ENCODE peak calls at places on chromosomes 12 and 14, in five cellular contexts. E is CD8-positive, alpha-beta T cell; M is Panc1; Z is neural progenitor cell; W is A673. Q is an unnamed sample.

GRCh38 chr12:42326466-42327226 is 679 bp downstream of the PPHLN1 start:
- DNase-seq in E (no peak), M (no peak), Z (peak; percentile 11), W (peak; percentile 14), Q (peak; percentile 24)

GRCh38 chr12:116141110-116141832 is 136.2 kb downstream of the MED13L start:
- DNase-seq in E (no peak), M (no peak), Z (no peak), W (peak; percentile 40), Q (no peak)

GRCh38 chr14:30020271-30020670 is 92.6 kb upstream of the PRKD1 start:
- DNase-seq in E (no peak), M (no peak), Z (no peak), W (no peak), Q (no peak)

GRCh38 chr14:98599082-98599481 is 672.9 kb downstream of the BCL11B start:
- DNase-seq in E (no peak), M (no peak), Z (no peak), W (peak; percentile 5), Q (no peak)

GRCh38 chr14:93316716-93317115 is 16.1 kb downstream of the BTBD7 start:
- DNase-seq in E (no peak), M (no peak), Z (no peak), W (no peak), Q (no peak)

GRCh38 chr12:58533652-58534051 is 386.7 kb downstream of the LRIG3 start:
- DNase-seq in E (no peak), M (no peak), Z (no peak), W (no peak), Q (no peak)

GRCh38 chr12:6963016-6963731 is 7.3 kb downstream of the PHB2 start:
- DNase-seq in E (no peak), M (no peak), Z (no peak), W (no peak), Q (no peak)

GRCh38 chr12:38399711-38400205 is 83.2 kb downstream of the ALG10B start:
- DNase-seq in E (no peak), M (no peak), Z (peak; percentile 38), W (peak; percentile 2), Q (no peak)

GRCh38 chr14:62209287-62209899 is 447.2 kb downstream of the SNAPC1 start:
- DNase-seq in E (no peak), M (no peak), Z (no peak), W (peak; percentile 73), Q (no peak)

GRCh38 chr12:116130431-116130830 is 147.1 kb downstream of the MED13L start:
- DNase-seq in E (no peak), M (no peak), Z (no peak), W (peak; percentile 63), Q (no peak)

GRCh38 chr14:67571275-67571990 is 28.6 kb downstream of the PIGH start:
- DNase-seq in E (peak; percentile 60), M (peak; percentile 30), Z (peak; percentile 77), W (peak; percentile 65), Q (peak; percentile 37)

GRCh38 chr14:106803379-106803778 is 1277.0 kb downstream of the TMEM121 start:
- DNase-seq in E (no peak), M (no peak), Z (no peak), W (no peak), Q (no peak)

GRCh38 chr14:36315159-36315853 is 5.1 kb downstream of the MBIP start:
- DNase-seq in E (no peak), M (no peak), Z (peak; percentile 9), W (no peak), Q (no peak)

GRCh38 chr12:124436366-124436765 is 131.0 kb downstream of the NCOR2 start:
- DNase-seq in E (no peak), M (no peak), Z (no peak), W (no peak), Q (no peak)

GRCh38 chr12:120369476-120370342 is 745 bp upstream of the MSI1 start:
- DNase-seq in E (no peak), M (no peak), Z (peak; percentile 37), W (no peak), Q (no peak)

GRCh38 chr14:64201296-64201695 is 92.9 kb downstream of the ESR2 start:
- DNase-seq in E (no peak), M (no peak), Z (no peak), W (no peak), Q (no peak)

GRCh38 chr14:23055621-23056256 is 1.6 kb downstream of the CDH24 start:
- DNase-seq in E (no peak), M (no peak), Z (no peak), W (no peak), Q (no peak)

GRCh38 chr12:87112946-87113345 is 856.8 kb upstream of the MGAT4C start:
- DNase-seq in E (no peak), M (no peak), Z (no peak), W (no peak), Q (no peak)

GRCh38 chr14:69845787-69846186 is 33.4 kb upstream of the SMOC1 start:
- DNase-seq in E (no peak), M (no peak), Z (no peak), W (no peak), Q (no peak)

GRCh38 chr14:99731536-99732435 is 47.7 kb downstream of the CYP46A1 start:
- DNase-seq in E (no peak), M (no peak), Z (no peak), W (no peak), Q (no peak)

GRCh38 chr14:50363734-50364113 is 33.0 kb downstream of the CDKL1 start:
- DNase-seq in E (peak; percentile 37), M (no peak), Z (no peak), W (peak; percentile 36), Q (peak; percentile 55)

GRCh38 chr14:95498622-95499353 is 17.7 kb downstream of the SYNE3 start:
- DNase-seq in E (no peak), M (no peak), Z (no peak), W (no peak), Q (no peak)

GRCh38 chr12:28253175-28253641 is 63.0 kb downstream of the CCDC91 start:
- DNase-seq in E (no peak), M (no peak), Z (no peak), W (no peak), Q (no peak)

GRCh38 chr12:25960926-25961325 is 2.4 kb downstream of the RASSF8 start:
- DNase-seq in E (no peak), M (no peak), Z (no peak), W (no peak), Q (no peak)

GRCh38 chr12:6635856-6636521 is at the start of gene LPAR5:
- DNase-seq in E (peak; percentile 46), M (no peak), Z (no peak), W (no peak), Q (peak; percentile 64)

GRCh38 chr14:71237556-71237955 is 330.3 kb downstream of the PCNX1 start:
- DNase-seq in E (no peak), M (no peak), Z (no peak), W (no peak), Q (no peak)

GRCh38 chr12:5171701-5172100 is 128.0 kb downstream of the KCNA5 start:
- DNase-seq in E (no peak), M (peak; percentile 2), Z (peak; percentile 72), W (peak; percentile 37), Q (no peak)

DNA sequence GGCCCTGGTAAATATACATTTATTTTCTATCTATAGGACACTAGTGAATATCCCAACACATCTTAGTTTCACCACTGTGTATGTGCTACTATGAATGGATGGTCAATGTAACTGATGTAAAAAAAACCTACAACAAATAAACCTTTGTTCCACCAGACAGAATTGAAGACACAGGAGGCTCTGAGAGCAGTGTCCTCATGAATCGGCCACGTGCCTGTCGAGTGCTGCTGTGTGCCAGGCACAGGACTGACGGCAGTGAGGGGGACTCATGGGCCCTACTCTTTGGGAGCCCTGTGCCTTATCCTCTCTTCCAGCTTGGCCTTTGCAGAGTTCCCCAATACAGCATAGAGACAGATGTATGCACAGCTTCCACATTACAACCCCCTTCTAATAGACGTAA is 18.2 kb downstream of the CINP start:
- DNase-seq in E (no peak), M (no peak), Z (no peak), W (no peak), Q (no peak)
- H3K36me3 ChIP-seq in E (peaks cover 30% of the 10 kb centered on the region), M (no peaks in the 10 kb centered on the region), Z (no peaks in the 10 kb centered on the region), W (peaks cover 38% of the 10 kb centered on the region), Q (peaks cover 25% of the 10 kb centered on the region)

GRCh38 chr12:75489613-75490210 is 9.2 kb downstream of the GLIPR1 start:
- DNase-seq in E (no peak), M (no peak), Z (no peak), W (no peak), Q (no peak)

GRCh38 chr12:75489187-75489586 is 8.6 kb downstream of the GLIPR1 start:
- DNase-seq in E (no peak), M (no peak), Z (no peak), W (no peak), Q (no peak)

GRCh38 chr12:75491169-75491568 is 10.6 kb downstream of the GLIPR1 start:
- DNase-seq in E (no peak), M (no peak), Z (no peak), W (no peak), Q (no peak)

GRCh38 chr12:75487310-75487709 is 6.8 kb downstream of the GLIPR1 start:
- DNase-seq in E (no peak), M (no peak), Z (peak; percentile 25), W (peak; percentile 68), Q (no peak)

DNA sequence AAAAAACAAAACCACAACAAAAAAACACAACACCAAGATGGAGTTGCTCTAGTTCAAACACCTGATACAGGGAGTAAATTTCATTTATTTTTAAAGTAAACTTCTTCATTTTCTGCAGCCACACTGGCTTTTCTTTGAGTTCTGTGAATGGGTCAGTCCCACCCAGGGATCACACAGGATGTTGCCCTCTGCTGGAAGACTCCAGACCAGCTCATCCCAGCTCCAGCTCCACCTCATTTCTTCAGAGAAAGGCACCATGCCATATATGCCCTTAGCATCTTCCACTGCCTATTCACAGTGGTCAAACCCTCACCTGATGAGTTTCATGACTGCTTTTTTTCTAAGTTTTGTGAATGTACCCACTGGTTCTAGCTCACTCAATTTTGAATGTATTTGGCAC is 8.0 kb downstream of the GLIPR1 start:
- DNase-seq in E (no peak), M (no peak), Z (peak; percentile 38), W (no peak), Q (no peak)
- H3K36me3 ChIP-seq in E (no peaks in the 10 kb centered on the region), M (no peaks in the 10 kb centered on the region), Z (no peaks in the 10 kb centered on the region), W (no peaks in the 10 kb centered on the region), Q (peaks cover 2% of the 10 kb centered on the region)

GRCh38 chr12:117762143-117762542 is 206.6 kb downstream of the KSR2 start:
- DNase-seq in E (no peak), M (no peak), Z (no peak), W (no peak), Q (no peak)
- H3K36me3 ChIP-seq in E (no peaks in the 10 kb centered on the region), M (no peaks in the 10 kb centered on the region), Z (no peaks in the 10 kb centered on the region), W (no peaks in the 10 kb centered on the region), Q (no peaks in the 10 kb centered on the region)

GRCh38 chr12:104955703-104956102 is 2.4 kb downstream of the SLC41A2 start:
- DNase-seq in E (no peak), M (no peak), Z (no peak), W (no peak), Q (no peak)
- H3K36me3 ChIP-seq in E (no peaks in the 10 kb centered on the region), M (no peaks in the 10 kb centered on the region), Z (no peaks in the 10 kb centered on the region), W (no peaks in the 10 kb centered on the region), Q (no peaks in the 10 kb centered on the region)

GRCh38 chr12:64746663-64747062 is 12.5 kb downstream of the GNS start:
- DNase-seq in E (no peak), M (no peak), Z (no peak), W (no peak), Q (no peak)
- H3K36me3 ChIP-seq in E (peaks cover 27% of the 10 kb centered on the region), M (peaks cover 19% of the 10 kb centered on the region), Z (peaks cover 9% of the 10 kb centered on the region), W (peaks cover 28% of the 10 kb centered on the region), Q (peaks cover 5% of the 10 kb centered on the region)

GRCh38 chr12:132019891-132020290 is 70.1 kb downstream of the EP400 start:
- DNase-seq in E (no peak), M (no peak), Z (no peak), W (no peak), Q (no peak)
- H3K36me3 ChIP-seq in E (peaks cover 74% of the 10 kb centered on the region), M (peaks cover 23% of the 10 kb centered on the region), Z (peaks cover 6% of the 10 kb centered on the region), W (peaks cover 88% of the 10 kb centered on the region), Q (peaks cover 42% of the 10 kb centered on the region)

GRCh38 chr14:55366271-55366670 is 45.4 kb downstream of the ATG14 start:
- DNase-seq in E (no peak), M (no peak), Z (no peak), W (no peak), Q (no peak)
- H3K36me3 ChIP-seq in E (peaks cover 7% of the 10 kb centered on the region), M (peaks cover 2% of the 10 kb centered on the region), Z (peaks cover 3% of the 10 kb centered on the region), W (peaks cover 2% of the 10 kb centered on the region), Q (peaks cover 4% of the 10 kb centered on the region)